ENCODE peak calls at places on chromosome X, in six cellular contexts. M, T, Z, G, W and P are unnamed samples.
A peak's percentile ranks its signal among the peaks of the same experiment; 100 is the strongest.

GRCh38 chrX:136731798-136732197 is 48.9 kb downstream of the ARHGEF6 start:
- ATAC-seq in M (no peak), T (no peak), Z (no peak), G (no peak), W (no peak), P (no peak)

GRCh38 chrX:21944136-21944615 is 3.7 kb downstream of the SMS start:
- ATAC-seq in M (no peak), T (no peak), Z (no peak), G (no peak), W (no peak), P (no peak)

GRCh38 chrX:71545364-71545763 is 12.5 kb downstream of the OGT start:
- ATAC-seq in M (no peak), T (no peak), Z (no peak), G (no peak), W (no peak), P (no peak)

GRCh38 chrX:123753656-123754350 is 21.0 kb upstream of the THOC2 start:
- ATAC-seq in M (peak; percentile 62), T (no peak), Z (no peak), G (peak; percentile 28), W (peak; percentile 31), P (no peak)

GRCh38 chrX:150574824-150575409 is 6.5 kb downstream of the MTM1 start:
- ATAC-seq in M (no peak), T (no peak), Z (no peak), G (peak; percentile 69), W (no peak), P (no peak)

GRCh38 chrX:9619581-9619980 is 146.1 kb downstream of the GPR143 start:
- ATAC-seq in M (no peak), T (no peak), Z (no peak), G (no peak), W (no peak), P (no peak)

GRCh38 chrX:114166601-114167000 is 417.3 kb upstream of the HTR2C start:
- ATAC-seq in M (no peak), T (no peak), Z (no peak), G (no peak), W (no peak), P (no peak)

GRCh38 chrX:1883772-1884171 is 268.9 kb downstream of the ASMT start:
- ATAC-seq in M (no peak), T (peak; percentile 75), Z (no peak), G (no peak), W (no peak), P (no peak)

GRCh38 chrX:55056820-55057690 is 17.8 kb upstream of the PAGE2B start:
- ATAC-seq in M (no peak), T (no peak), Z (no peak), G (no peak), W (no peak), P (no peak)

GRCh38 chrX:65961714-65962113 is 78.2 kb downstream of the VSIG4 start:
- ATAC-seq in M (no peak), T (no peak), Z (no peak), G (no peak), W (no peak), P (no peak)

GRCh38 chrX:14660970-14661369 is 131.6 kb downstream of the GLRA2 start:
- ATAC-seq in M (no peak), T (no peak), Z (no peak), G (no peak), W (no peak), P (no peak)

GRCh38 chrX:137930562-137930961 is 364.6 kb downstream of the ZIC3 start:
- ATAC-seq in M (no peak), T (no peak), Z (no peak), G (no peak), W (no peak), P (no peak)

GRCh38 chrX:63740382-63740781 is 44.6 kb downstream of the ARHGEF9 start:
- ATAC-seq in M (no peak), T (no peak), Z (no peak), G (peak; percentile 71), W (no peak), P (no peak)

GRCh38 chrX:34927866-34928265 is 14.7 kb upstream of the FAM47B start:
- ATAC-seq in M (no peak), T (no peak), Z (no peak), G (no peak), W (no peak), P (no peak)

GRCh38 chrX:28752330-28752729 is 165.1 kb downstream of the IL1RAPL1 start:
- ATAC-seq in M (no peak), T (no peak), Z (no peak), G (no peak), W (no peak), P (no peak)

DNA sequence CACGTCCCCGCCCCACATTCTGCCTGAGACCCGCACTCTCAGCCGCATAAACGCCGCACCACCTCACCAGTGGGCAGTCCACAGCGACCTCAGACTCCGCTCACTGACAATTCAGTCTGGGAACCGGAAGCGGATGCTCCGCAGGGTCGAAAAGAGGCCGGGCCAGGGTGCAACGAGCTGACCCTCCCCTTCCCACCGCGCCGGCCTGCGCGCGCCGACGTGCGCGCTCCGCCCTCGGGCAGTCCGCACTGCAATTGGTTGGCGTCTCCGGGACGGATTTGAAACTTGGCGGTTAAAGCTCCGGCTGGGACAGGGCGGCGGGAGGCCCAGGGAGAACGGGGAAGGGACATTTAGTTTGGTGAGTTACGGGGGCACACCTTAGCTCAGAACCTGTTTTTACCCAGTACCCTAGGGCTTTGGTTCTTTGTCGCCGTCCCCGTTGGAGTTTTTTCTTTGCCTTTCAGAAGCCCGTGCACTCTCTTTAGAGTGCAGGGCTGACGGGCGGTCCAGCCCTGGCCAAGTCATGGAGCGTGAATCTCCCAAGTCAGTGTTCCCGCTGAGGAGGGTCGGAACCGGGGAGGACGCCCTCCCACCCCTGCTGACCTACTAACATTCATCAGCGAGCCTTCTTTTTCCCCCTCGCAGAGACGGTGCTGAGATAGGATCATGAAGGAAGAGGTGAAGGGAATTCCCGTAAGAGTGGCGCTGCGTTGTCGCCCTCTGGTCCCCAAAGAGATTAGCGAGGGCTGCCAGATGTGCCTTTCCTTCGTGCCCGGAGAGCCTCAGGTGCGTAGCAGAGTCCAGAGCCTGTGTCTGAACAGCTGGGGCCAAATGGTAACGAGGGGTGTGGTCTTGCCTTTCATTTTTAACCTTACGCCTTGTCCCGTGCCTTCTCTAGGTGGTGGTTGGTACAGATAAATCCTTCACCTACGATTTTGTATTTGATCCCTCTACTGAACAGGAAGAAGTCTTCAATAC is at the start of the genes KIF4A and PDZD11:
- ATAC-seq in M (peak; percentile 96), T (peak; percentile 100), Z (peak; percentile 99), G (peak; percentile 99), W (peak; percentile 100), P (peak; percentile 96)
- TF ChIP-seq POLR2A in M (no peak), T (peak; percentile 77), Z (peak; percentile 71), G (peak; percentile 91), W (peak; percentile 84), P (peak; percentile 12)

GRCh38 chrX:41010188-41010846 is 74.9 kb upstream of the USP9X start:
- ATAC-seq in M (peak; percentile 85), T (peak; percentile 87), Z (peak; percentile 98), G (peak; percentile 40), W (peak; percentile 94), P (peak; percentile 93)
- TF ChIP-seq EP300 in M (peak; percentile 30), T (no peak), Z (no peak), G (no peak), W (peak; percentile 58), P (no peak)

GRCh38 chrX:40009890-40010289 is 87.9 kb downstream of the BCOR start:
- ATAC-seq in M (no peak), T (no peak), Z (no peak), G (no peak), W (no peak), P (no peak)

GRCh38 chrX:40010550-40011364 is 87.0 kb downstream of the BCOR start:
- ATAC-seq in M (no peak), T (no peak), Z (peak; percentile 12), G (no peak), W (no peak), P (no peak)

GRCh38 chrX:40007746-40008705 is 89.7 kb downstream of the BCOR start:
- ATAC-seq in M (no peak), T (no peak), Z (no peak), G (no peak), W (no peak), P (no peak)

GRCh38 chrX:40008841-40009461 is 88.8 kb downstream of the BCOR start:
- ATAC-seq in M (no peak), T (no peak), Z (no peak), G (no peak), W (no peak), P (no peak)

GRCh38 chrX:40009462-40009851 is 88.3 kb downstream of the BCOR start:
- ATAC-seq in M (no peak), T (no peak), Z (no peak), G (no peak), W (no peak), P (no peak)
- H3K4me3 ChIP-seq in M (peak overlapping the region; percentile 28), T (no peak overlapping the region), Z (no peak overlapping the region), G (no peak overlapping the region), W (no peak overlapping the region), P (no peak overlapping the region)

DNA sequence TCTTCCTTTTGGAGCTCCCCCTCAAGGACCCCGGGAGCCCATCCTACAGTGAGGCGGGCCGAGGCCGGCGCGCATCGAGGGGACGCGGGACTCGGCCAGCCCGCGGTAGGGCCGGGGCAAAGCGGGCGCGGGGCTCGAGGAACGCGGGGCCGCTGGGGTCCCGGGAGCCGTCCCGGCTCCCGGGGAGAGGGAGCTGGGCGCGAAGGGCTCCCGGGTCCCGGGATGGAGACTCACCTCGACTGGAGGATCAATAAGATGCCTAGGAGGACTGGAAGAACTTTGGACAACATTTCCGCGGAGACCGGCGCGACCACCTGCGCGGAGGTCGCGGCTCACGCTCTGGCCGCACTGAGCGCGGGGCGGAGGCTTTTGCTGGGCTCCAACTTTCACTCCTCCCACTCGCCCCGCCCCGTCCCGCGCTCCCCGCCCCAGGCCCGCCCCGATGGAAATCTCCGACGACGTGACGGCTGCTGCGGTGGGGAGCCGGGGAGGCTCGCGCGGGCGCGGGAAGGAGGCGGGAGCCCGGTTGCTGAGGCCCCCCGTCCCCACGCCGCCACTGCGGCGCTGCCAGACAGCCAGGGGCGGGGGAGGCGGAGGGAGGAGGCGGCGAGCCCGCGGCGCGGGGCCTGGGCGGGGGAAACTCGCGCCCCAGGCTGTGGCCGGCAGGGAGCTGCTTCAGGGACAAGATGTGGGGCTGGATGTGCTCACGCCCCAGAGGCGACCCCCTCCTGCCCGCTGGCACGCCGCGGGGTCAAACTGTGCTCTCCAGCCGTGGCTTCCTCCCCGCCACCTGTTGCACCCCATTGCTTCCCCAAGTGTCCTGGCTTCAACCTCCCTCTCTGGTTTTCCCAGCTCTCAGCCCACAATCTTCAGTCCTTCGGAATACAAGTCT is at the start of gene GABRE:
- ATAC-seq in M (no peak), T (peak; percentile 79), Z (peak; percentile 71), G (no peak), W (peak; percentile 88), P (peak; percentile 80)
- TF ChIP-seq POLR2A in M (peak; percentile 27), T (peak; percentile 95), Z (peak; percentile 93), G (no peak), W (peak; percentile 90), P (peak; percentile 51)

DNA sequence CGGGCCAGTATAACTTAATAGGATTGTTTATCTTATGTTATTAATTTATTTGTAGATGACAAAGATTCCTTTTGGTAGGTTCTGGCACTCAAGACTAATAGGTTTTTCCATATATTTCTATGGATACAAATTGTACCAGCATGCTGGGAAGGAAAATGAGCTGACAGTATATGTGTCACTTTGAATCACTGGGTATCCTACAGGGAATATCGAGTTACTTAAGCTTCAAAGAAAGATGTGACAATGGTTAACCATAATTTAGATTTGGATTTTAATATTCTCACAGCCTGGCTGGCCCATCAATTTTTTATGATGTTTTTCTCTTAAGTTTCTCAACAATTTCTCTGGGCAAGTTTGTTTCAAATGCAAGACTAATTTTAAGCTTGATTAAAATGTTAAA is 498.8 kb upstream of the FTHL17 start:
- ATAC-seq in M (no peak), T (no peak), Z (no peak), G (no peak), W (no peak), P (no peak)
- TF ChIP-seq EP300 in M (no peak), T (no peak), Z (no peak), G (no peak), W (no peak), P (no peak)

GRCh38 chrX:12956704-12957541 is 18.0 kb upstream of the TMSB4X start:
- ATAC-seq in M (peak; percentile 69), T (peak; percentile 85), Z (no peak), G (peak; percentile 76), W (peak; percentile 86), P (no peak)
- H3K4me3 ChIP-seq in M (peak overlapping the region; percentile 10), T (no peak overlapping the region), Z (no peak overlapping the region), G (peak overlapping the region; percentile 56), W (no peak overlapping the region), P (no peak overlapping the region)